ENCODE peak calls at places on chromosomes 2 and 18, in four cellular contexts. O, A, N and R are unnamed samples.

GRCh38 chr2:49035477-49035876 is 118.8 kb downstream of the FSHR start:
- DNase-seq in O (no peak), A (no peak), N (no peak), R (no peak)

GRCh38 chr18:11279461-11279860 is 130.1 kb upstream of the PIEZO2 start:
- DNase-seq in O (no peak), A (no peak), N (no peak), R (no peak)

GRCh38 chr2:10498525-10499274 is 50.6 kb upstream of the ODC1 start:
- DNase-seq in O (no peak), A (no peak), N (no peak), R (no peak)

GRCh38 chr2:71276311-71277158 is 49.6 kb upstream of the PAIP2B start:
- DNase-seq in O (peak), A (peak), N (peak), R (peak)

GRCh38 chr2:112877423-112877822 is 33.5 kb upstream of the IL37 start:
- DNase-seq in O (no peak), A (no peak), N (no peak), R (no peak)

GRCh38 chr18:63322908-63323634 is 3.5 kb upstream of the BCL2 start:
- DNase-seq in O (peak), A (peak), N (peak), R (peak)

GRCh38 chr2:43495727-43496126 is 100.1 kb downstream of the THADA start:
- DNase-seq in O (no peak), A (no peak), N (no peak), R (no peak)

GRCh38 chr2:153519260-153519875 is 40.8 kb upstream of the RPRM start:
- DNase-seq in O (peak), A (peak), N (peak), R (peak)

GRCh38 chr2:204706939-204707338 is 161.7 kb downstream of the PARD3B start:
- DNase-seq in O (no peak), A (no peak), N (no peak), R (no peak)

GRCh38 chr2:12602661-12603060 is 114.1 kb upstream of the TRIB2 start:
- DNase-seq in O (no peak), A (no peak), N (no peak), R (no peak)

GRCh38 chr2:121902171-121902591 is 146.7 kb downstream of the TSN start:
- DNase-seq in O (no peak), A (peak), N (no peak), R (no peak)

GRCh38 chr2:54386993-54387590 is 69.0 kb upstream of the SPTBN1 start:
- DNase-seq in O (no peak), A (peak), N (no peak), R (no peak)

GRCh38 chr2:111135910-111136297 is 15.2 kb downstream of the BCL2L11 start:
- DNase-seq in O (no peak), A (peak), N (no peak), R (no peak)

GRCh38 chr18:34697891-34698290 is 12.2 kb upstream of the DTNA start:
- DNase-seq in O (no peak), A (no peak), N (no peak), R (no peak)

GRCh38 chr2:227508001-227508400 is 36.0 kb downstream of the AGFG1 start:
- DNase-seq in O (no peak), A (no peak), N (no peak), R (no peak)

GRCh38 chr18:76524900-76525698 is 30.1 kb upstream of the ZNF516 start:
- DNase-seq in O (peak), A (peak), N (peak), R (peak)

GRCh38 chr2:97740590-97741182 is 27.3 kb downstream of the ZAP70 start:
- DNase-seq in O (peak), A (no peak), N (peak), R (peak)

GRCh38 chr2:234308814-234309195 is 188.1 kb downstream of the ARL4C start:
- DNase-seq in O (no peak), A (no peak), N (peak), R (peak)

GRCh38 chr2:111118455-111119003 is 2.2 kb upstream of the BCL2L11 start:
- DNase-seq in O (no peak), A (peak), N (no peak), R (no peak)

GRCh38 chr2:215684448-215685217 is 248.8 kb upstream of the FN1 start:
- DNase-seq in O (no peak), A (no peak), N (peak), R (no peak)

GRCh38 chr2:235534608-235535422 is 41.0 kb downstream of the AGAP1 start:
- DNase-seq in O (no peak), A (no peak), N (no peak), R (no peak)

GRCh38 chr2:223040527-223040926 is 11.5 kb upstream of the KCNE4 start:
- DNase-seq in O (no peak), A (no peak), N (no peak), R (no peak)

GRCh38 chr2:48566582-48566981 is 36.6 kb downstream of the STON1 start:
- DNase-seq in O (no peak), A (no peak), N (peak), R (no peak)

GRCh38 chr2:231059756-231060155 is 3.1 kb downstream of the PSMD1 start:
- DNase-seq in O (no peak), A (no peak), N (no peak), R (no peak)

GRCh38 chr2:179340678-179341077 is 76.0 kb upstream of the SESTD1 start:
- DNase-seq in O (no peak), A (no peak), N (peak), R (no peak)

GRCh38 chr2:73776381-73776780 is 3.5 kb downstream of the DUSP11 start:
- DNase-seq in O (no peak), A (no peak), N (no peak), R (no peak)

GRCh38 chr2:73776869-73777519 is 2.9 kb downstream of the DUSP11 start:
- DNase-seq in O (no peak), A (no peak), N (no peak), R (no peak)

GRCh38 chr2:73779472-73780241 is at the start of gene DUSP11:
- DNase-seq in O (peak), A (peak), N (peak), R (peak)

GRCh38 chr2:73780242-73780582 is 309 bp upstream of the DUSP11 start:
- DNase-seq in O (no peak), A (no peak), N (no peak), R (no peak)
- H3K27ac ChIP-seq in O (no peak), A (no peak), N (peak), R (peak)

DNA sequence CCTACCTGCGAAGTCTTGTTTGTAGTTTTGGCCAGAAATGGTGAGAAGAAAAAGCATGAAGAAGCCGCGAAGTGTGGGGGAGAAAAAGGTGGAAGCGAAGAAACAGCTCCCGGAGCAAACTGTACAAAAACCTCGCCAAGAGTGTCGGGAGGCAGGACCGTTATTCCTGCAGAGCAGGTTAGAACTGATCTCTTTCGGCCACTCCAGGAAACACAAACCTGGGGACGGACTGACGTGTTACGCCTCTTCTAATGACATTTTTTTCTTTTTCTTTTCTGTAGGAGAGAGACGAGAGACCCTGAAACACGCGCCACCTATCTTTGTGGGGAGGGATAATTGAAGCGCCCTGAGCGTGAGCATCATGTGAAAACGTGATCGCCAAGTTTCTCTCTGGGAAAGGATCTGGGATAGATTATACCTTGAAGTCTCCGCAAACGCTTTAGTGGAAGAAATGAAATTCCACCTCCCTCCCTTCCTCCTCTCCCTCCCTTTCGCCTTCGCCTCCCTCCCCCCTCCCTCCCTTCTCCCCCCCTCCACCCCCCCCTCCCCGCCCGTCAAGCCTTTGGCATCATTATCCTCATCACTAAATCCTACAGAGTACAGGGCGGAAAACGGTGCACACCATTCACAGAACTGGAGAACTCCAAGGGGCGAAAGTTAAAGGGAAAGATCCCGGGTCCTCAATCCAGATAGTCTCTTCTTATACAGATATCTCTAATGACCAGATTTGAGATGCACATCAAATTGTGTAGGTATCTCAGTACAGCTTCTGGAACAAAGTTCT is at the start of gene ZEB2:
- DNase-seq in O (peak), A (peak), N (peak), R (peak)
- TF ChIP-seq EP300 in O (no peak), A (no peak), N (no peak), R (no peak)

GRCh38 chr18:7032537-7032936 is 85.1 kb downstream of the LAMA1 start:
- DNase-seq in O (no peak), A (no peak), N (no peak), R (no peak)
- TF ChIP-seq CTCF in O (no peak), A (no peak), N (no peak), R (no peak)

GRCh38 chr18:8828300-8828699 is 122.9 kb downstream of the MTCL1 start:
- DNase-seq in O (no peak), A (no peak), N (no peak), R (no peak)
- H3K27ac ChIP-seq in O (no peak), A (no peak), N (peak), R (peak)